ENCODE peak calls at places on chromosomes 4 and X, in five cellular contexts. U is trophoblast cell, T is breast epithelium, V is endodermal cell, Z is neural progenitor cell. C is an unnamed sample.

GRCh38 chr4:73187325-73187724 is 71.3 kb downstream of the ANKRD17 start:
- DNase-seq in U (no peak), T (no peak), V (no peak), Z (no peak), C (no peak)

GRCh38 chr4:7414046-7414445 is 20.7 kb downstream of the PSAPL1 start:
- DNase-seq in U (no peak), T (no peak), V (peak; percentile 30), Z (no peak), C (no peak)

GRCh38 chr4:2804449-2804972 is 11.6 kb downstream of the SH3BP2 start:
- DNase-seq in U (no peak), T (no peak), V (no peak), Z (no peak), C (peak; percentile 19)

GRCh38 chrX:154748712-154749339 is 2.1 kb downstream of the GAB3 start:
- DNase-seq in U (peak; percentile 56), T (no peak), V (peak; percentile 59), Z (peak; percentile 60), C (no peak)

GRCh38 chr4:76539979-76540378 is 105.0 kb downstream of the SHROOM3 start:
- DNase-seq in U (peak; percentile 52), T (no peak), V (no peak), Z (no peak), C (no peak)

GRCh38 chr4:19689511-19689910 is 562.2 kb upstream of the SLIT2 start:
- DNase-seq in U (peak; percentile 31), T (no peak), V (no peak), Z (no peak), C (no peak)

GRCh38 chr4:20832821-20833220 is 132.6 kb downstream of the PACRGL start:
- DNase-seq in U (no peak), T (no peak), V (no peak), Z (no peak), C (no peak)

GRCh38 chr4:124061413-124061812 is 651.1 kb downstream of the ANKRD50 start:
- DNase-seq in U (no peak), T (no peak), V (no peak), Z (no peak), C (no peak)

GRCh38 chr4:11729548-11729947 is 300.9 kb upstream of the HS3ST1 start:
- DNase-seq in U (no peak), T (no peak), V (no peak), Z (no peak), C (no peak)

GRCh38 chrX:129785160-129785947 is 5.6 kb downstream of the SASH3 start:
- DNase-seq in U (no peak), T (no peak), V (no peak), Z (no peak), C (no peak)

GRCh38 chr4:44738615-44739014 is 12.3 kb upstream of the GNPDA2 start:
- DNase-seq in U (no peak), T (no peak), V (no peak), Z (no peak), C (no peak)

GRCh38 chrX:617401-617800 is 13.2 kb upstream of the SHOX start:
- DNase-seq in U (no peak), T (no peak), V (peak; percentile 24), Z (no peak), C (no peak)

GRCh38 chrX:68842351-68842750 is 13.5 kb downstream of the EFNB1 start:
- DNase-seq in U (no peak), T (no peak), V (no peak), Z (no peak), C (no peak)

GRCh38 chr4:173176010-173176409 is 7.4 kb downstream of the GALNT7 start:
- DNase-seq in U (no peak), T (no peak), V (no peak), Z (no peak), C (no peak)

GRCh38 chrX:133415276-133416105 is at the start of gene GPC4:
- DNase-seq in U (peak; percentile 22), T (peak; percentile 28), V (peak; percentile 90), Z (peak; percentile 74), C (peak; percentile 86)

GRCh38 chrX:119735467-119735866 is 22.9 kb upstream of the SOWAHD start:
- DNase-seq in U (no peak), T (no peak), V (no peak), Z (no peak), C (no peak)

GRCh38 chr4:32962100-32962499 is 2241.9 kb downstream of the PCDH7 start:
- DNase-seq in U (no peak), T (no peak), V (no peak), Z (no peak), C (no peak)

GRCh38 chrX:123424546-123424945 is 240.5 kb downstream of the GRIA3 start:
- DNase-seq in U (no peak), T (no peak), V (no peak), Z (no peak), C (no peak)

GRCh38 chr4:20159516-20159915 is 92.2 kb upstream of the SLIT2 start:
- DNase-seq in U (no peak), T (no peak), V (no peak), Z (no peak), C (no peak)

GRCh38 chrX:22963186-22963585 is 36.6 kb upstream of the DDX53 start:
- DNase-seq in U (no peak), T (no peak), V (no peak), Z (no peak), C (no peak)

GRCh38 chrX:24168807-24169206 is 19.3 kb downstream of the ZFX start:
- DNase-seq in U (no peak), T (no peak), V (no peak), Z (no peak), C (no peak)

GRCh38 chr4:23333946-23334878 is 555.6 kb downstream of the PPARGC1A start:
- DNase-seq in U (no peak), T (no peak), V (peak; percentile 69), Z (peak; percentile 54), C (no peak)

GRCh38 chrX:130084651-130085237 is 25.6 kb downstream of the ELF4 start:
- DNase-seq in U (no peak), T (no peak), V (no peak), Z (no peak), C (no peak)

GRCh38 chrX:153507484-153508178 is 9.8 kb upstream of the ATP2B3 start:
- DNase-seq in U (peak; percentile 33), T (peak; percentile 62), V (peak; percentile 94), Z (peak; percentile 80), C (peak; percentile 93)

GRCh38 chr4:94068712-94069111 is 139.0 kb upstream of the SMARCAD1 start:
- DNase-seq in U (no peak), T (no peak), V (no peak), Z (no peak), C (no peak)

GRCh38 chr4:74364649-74365491 is at the start of gene EREG:
- DNase-seq in U (peak; percentile 24), T (no peak), V (peak; percentile 91), Z (peak; percentile 70), C (peak; percentile 52)

GRCh38 chr4:36243355-36244256 is 708 bp downstream of the ARAP2 start:
- DNase-seq in U (peak; percentile 66), T (peak; percentile 27), V (no peak), Z (no peak), C (peak; percentile 78)

GRCh38 chr4:55358668-55359067 is 12.6 kb downstream of the SRD5A3 start:
- DNase-seq in U (no peak), T (no peak), V (no peak), Z (no peak), C (no peak)

GRCh38 chrX:129954804-129955203 is 27.6 kb upstream of the BCORL1 start:
- DNase-seq in U (no peak), T (no peak), V (no peak), Z (no peak), C (no peak)

GRCh38 chrX:13091111-13091765 is 46.8 kb upstream of the FAM9C start:
- DNase-seq in U (no peak), T (no peak), V (no peak), Z (no peak), C (no peak)

GRCh38 chr4:4861592-4862551 is 2.4 kb downstream of the MSX1 start:
- DNase-seq in U (no peak), T (no peak), V (peak; percentile 65), Z (peak; percentile 47), C (no peak)

GRCh38 chrX:40154853-40155616 is 57.3 kb upstream of the BCOR start:
- DNase-seq in U (peak; percentile 68), T (no peak), V (peak; percentile 89), Z (peak; percentile 91), C (peak; percentile 86)
- H3K4me1 ChIP-seq in U (peaks cover 34% of the 10 kb centered on the region), T (no peaks in the 10 kb centered on the region), V (no peaks in the 10 kb centered on the region), Z (peaks cover 40% of the 10 kb centered on the region), C (peaks cover 5% of the 10 kb centered on the region)

DNA sequence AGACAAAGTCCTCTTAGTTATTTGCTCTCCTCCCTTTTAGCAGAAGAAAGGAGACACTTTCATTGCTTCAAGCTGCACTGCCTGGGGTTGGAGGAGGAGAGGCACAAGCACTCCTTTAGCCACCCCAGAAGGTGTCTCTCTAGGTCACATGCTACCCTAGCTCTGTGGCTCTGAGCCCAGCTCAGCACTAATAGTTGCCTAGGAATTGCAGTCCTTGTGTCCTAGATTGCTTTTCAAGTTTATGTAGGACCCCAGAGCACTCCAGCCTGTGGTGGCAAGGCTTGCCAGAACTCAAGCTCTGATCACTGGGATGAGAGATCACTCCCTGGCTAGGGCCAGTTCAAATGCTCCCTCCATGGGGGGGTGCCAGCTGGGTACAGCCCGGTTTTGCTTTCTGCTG is 24.5 kb upstream of the LHFPL1 start:
- DNase-seq in U (no peak), T (no peak), V (no peak), Z (no peak), C (no peak)
- H3K4me1 ChIP-seq in U (no peaks in the 10 kb centered on the region), T (no peaks in the 10 kb centered on the region), V (no peaks in the 10 kb centered on the region), Z (no peaks in the 10 kb centered on the region), C (no peaks in the 10 kb centered on the region)

DNA sequence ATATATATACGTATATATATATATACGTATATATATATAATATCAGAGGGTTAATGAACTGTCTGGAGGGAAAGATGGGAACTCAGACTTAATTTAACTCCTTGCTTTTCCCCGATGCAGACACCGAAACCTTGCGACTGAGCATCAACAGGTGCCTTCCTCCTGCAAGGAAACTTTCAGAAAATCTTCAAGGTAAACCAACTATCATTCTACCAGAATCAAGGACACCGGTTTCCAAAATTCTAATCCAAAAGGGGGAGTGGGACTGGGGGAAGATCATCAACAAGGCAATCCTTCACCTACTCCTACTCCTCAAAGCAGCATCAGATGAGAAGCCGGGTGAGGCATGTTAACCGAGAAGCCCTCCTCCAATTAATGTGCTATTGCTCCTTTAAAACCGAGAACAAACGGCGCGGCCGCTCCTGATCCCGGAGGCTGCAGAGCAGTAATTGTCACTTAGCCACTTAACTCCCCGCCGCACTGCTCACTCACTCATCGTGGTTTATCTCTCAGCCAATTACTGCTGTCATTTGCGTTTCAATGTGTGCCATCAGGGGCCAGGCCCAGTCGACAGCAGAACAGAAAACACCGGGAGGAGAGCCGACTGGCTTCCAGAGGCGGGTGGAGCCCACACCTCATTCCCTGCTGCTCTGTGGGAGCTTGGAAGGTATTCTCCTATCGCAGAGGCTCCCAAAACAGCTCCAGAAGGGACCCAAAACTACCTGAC is 61.7 kb downstream of the MAML3 start:
- DNase-seq in U (no peak), T (peak; percentile 29), V (peak; percentile 96), Z (peak; percentile 96), C (peak; percentile 78)
- H3K4me1 ChIP-seq in U (peaks cover 65% of the 10 kb centered on the region), T (no peaks in the 10 kb centered on the region), V (peaks cover 35% of the 10 kb centered on the region), Z (peaks cover 34% of the 10 kb centered on the region), C (peaks cover 10% of the 10 kb centered on the region)

GRCh38 chr4:53712326-53712725 is 121.0 kb upstream of the LNX1 start:
- DNase-seq in U (no peak), T (no peak), V (no peak), Z (no peak), C (no peak)

GRCh38 chr4:53714377-53715140 is 123.3 kb upstream of the LNX1 start:
- DNase-seq in U (no peak), T (no peak), V (no peak), Z (no peak), C (no peak)

GRCh38 chr4:53711916-53712315 is 120.6 kb upstream of the LNX1 start:
- DNase-seq in U (no peak), T (no peak), V (no peak), Z (no peak), C (no peak)

GRCh38 chr4:53713296-53713695 is 122.0 kb upstream of the LNX1 start:
- DNase-seq in U (no peak), T (no peak), V (no peak), Z (no peak), C (no peak)

GRCh38 chr4:53713767-53714166 is 122.5 kb upstream of the LNX1 start:
- DNase-seq in U (no peak), T (no peak), V (no peak), Z (no peak), C (no peak)
- H3K4me1 ChIP-seq in U (peaks cover 3% of the 10 kb centered on the region), T (no peaks in the 10 kb centered on the region), V (no peaks in the 10 kb centered on the region), Z (no peaks in the 10 kb centered on the region), C (peaks cover 8% of the 10 kb centered on the region)